ENCODE peak calls at places on chromosomes 12 and 14, in eight cellular contexts. M is colonic mucosa, Q is HCT116, A is suprapubic skin, B is fibroblast of the aortic adventitia, P is fibroblast of lung, R is GM10248, S is IMR-90. G is an unnamed sample.

GRCh38 chr12:42585846-42586226 is 3.7 kb downstream of the PRICKLE1 start:
- DNase-seq in M (no peak), Q (no peak), A (no peak), B (no peak), P (no peak), R (no peak), S (no peak), G (no peak)

GRCh38 chr12:116969615-116970575 is 59.1 kb downstream of the FBXW8 start:
- DNase-seq in M (peak), Q (no peak), A (no peak), B (no peak), P (peak), R (no peak), S (no peak), G (no peak)

GRCh38 chr14:101719045-101719645 is 42.4 kb upstream of the PPP2R5C start:
- DNase-seq in M (peak), Q (no peak), A (peak), B (no peak), P (no peak), R (no peak), S (no peak), G (no peak)

GRCh38 chr12:100017056-100017455 is 32.3 kb upstream of the ANKS1B start:
- DNase-seq in M (no peak), Q (no peak), A (no peak), B (no peak), P (no peak), R (no peak), S (no peak), G (no peak)

GRCh38 chr12:50082644-50083043 is 2.5 kb upstream of the SMARCD1 start:
- DNase-seq in M (peak), Q (no peak), A (no peak), B (no peak), P (no peak), R (no peak), S (no peak), G (no peak)

GRCh38 chr12:106780010-106780625 is 5.6 kb downstream of the RIC8B start:
- DNase-seq in M (no peak), Q (no peak), A (no peak), B (peak), P (no peak), R (no peak), S (peak), G (no peak)

GRCh38 chr12:60501124-60501729 is 905.4 kb downstream of the SLC16A7 start:
- DNase-seq in M (no peak), Q (no peak), A (no peak), B (peak), P (peak), R (no peak), S (no peak), G (no peak)

GRCh38 chr12:51947597-51947996 is 3.9 kb upstream of the ACVR1B start:
- DNase-seq in M (no peak), Q (no peak), A (no peak), B (no peak), P (no peak), R (no peak), S (no peak), G (no peak)

GRCh38 chr12:86179855-86180254 is 76.3 kb downstream of the MGAT4C start:
- DNase-seq in M (no peak), Q (no peak), A (peak), B (no peak), P (no peak), R (no peak), S (no peak), G (no peak)

GRCh38 chr12:82034769-82035168 is 275.6 kb upstream of the PPFIA2 start:
- DNase-seq in M (no peak), Q (no peak), A (no peak), B (no peak), P (no peak), R (no peak), S (no peak), G (no peak)

GRCh38 chr14:104680056-104680805 is 9.2 kb upstream of the INF2 start:
- DNase-seq in M (peak), Q (no peak), A (no peak), B (peak), P (peak), R (no peak), S (peak), G (no peak)

GRCh38 chr14:104680806-104681688 is 8.4 kb upstream of the INF2 start:
- DNase-seq in M (peak), Q (no peak), A (no peak), B (peak), P (peak), R (peak), S (peak), G (no peak)

GRCh38 chr14:104682107-104682593 is 7.3 kb upstream of the INF2 start:
- DNase-seq in M (no peak), Q (no peak), A (no peak), B (no peak), P (no peak), R (no peak), S (no peak), G (no peak)

GRCh38 chr14:104683653-104684448 is 5.6 kb upstream of the INF2 start:
- DNase-seq in M (no peak), Q (no peak), A (no peak), B (no peak), P (no peak), R (no peak), S (no peak), G (no peak)

GRCh38 chr14:104681689-104682074 is 7.7 kb upstream of the INF2 start:
- DNase-seq in M (peak), Q (no peak), A (no peak), B (peak), P (peak), R (no peak), S (peak), G (peak)
- TF ChIP-seq CTCF in M (no peak), Q (no peak), A (no peak), B (no peak), P (no peak), R (no peak), S (no peak), G (no peak)

GRCh38 chr14:93736378-93737014 is 51.8 kb downstream of the PRIMA1 start:
- DNase-seq in M (no peak), Q (no peak), A (no peak), B (no peak), P (no peak), R (no peak), S (no peak), G (peak)
- TF ChIP-seq CTCF in M (no peak), Q (no peak), A (no peak), B (no peak), P (no peak), R (peak), S (no peak), G (peak)

GRCh38 chr14:70036665-70037064 is 152.1 kb downstream of the SLC8A3 start:
- DNase-seq in M (no peak), Q (no peak), A (no peak), B (no peak), P (no peak), R (no peak), S (no peak), G (peak)
- TF ChIP-seq CTCF in M (no peak), Q (no peak), A (no peak), B (no peak), P (no peak), R (no peak), S (peak), G (no peak)

DNA sequence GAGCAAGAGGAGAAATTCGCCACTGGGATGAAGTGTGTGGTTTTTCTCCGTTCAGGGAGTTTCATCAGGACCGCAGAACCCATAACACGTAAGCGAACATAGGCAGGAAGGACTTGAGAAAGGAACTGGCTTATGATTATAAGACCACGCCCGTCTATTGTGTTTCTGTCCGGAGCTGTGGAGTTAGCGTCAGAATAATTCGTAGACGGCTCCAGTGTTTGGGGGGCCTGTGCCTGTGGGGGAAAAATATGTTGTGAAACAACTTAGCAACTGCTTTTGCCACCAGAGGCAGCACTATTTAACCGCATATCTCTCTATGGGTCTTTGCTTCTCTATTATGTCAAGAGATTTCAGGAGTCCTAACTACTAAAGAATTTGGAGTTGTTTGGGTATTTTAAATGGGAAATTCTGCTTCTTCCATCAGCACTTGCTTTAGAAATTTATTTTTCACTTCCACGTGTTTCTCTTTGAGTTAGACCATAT is 506 bp upstream of the CLEC14A start:
- DNase-seq in M (no peak), Q (no peak), A (no peak), B (peak), P (peak), R (peak), S (peak), G (peak)
- TF ChIP-seq CTCF in M (no peak), Q (no peak), A (peak), B (peak), P (peak), R (no peak), S (no peak), G (no peak)

DNA sequence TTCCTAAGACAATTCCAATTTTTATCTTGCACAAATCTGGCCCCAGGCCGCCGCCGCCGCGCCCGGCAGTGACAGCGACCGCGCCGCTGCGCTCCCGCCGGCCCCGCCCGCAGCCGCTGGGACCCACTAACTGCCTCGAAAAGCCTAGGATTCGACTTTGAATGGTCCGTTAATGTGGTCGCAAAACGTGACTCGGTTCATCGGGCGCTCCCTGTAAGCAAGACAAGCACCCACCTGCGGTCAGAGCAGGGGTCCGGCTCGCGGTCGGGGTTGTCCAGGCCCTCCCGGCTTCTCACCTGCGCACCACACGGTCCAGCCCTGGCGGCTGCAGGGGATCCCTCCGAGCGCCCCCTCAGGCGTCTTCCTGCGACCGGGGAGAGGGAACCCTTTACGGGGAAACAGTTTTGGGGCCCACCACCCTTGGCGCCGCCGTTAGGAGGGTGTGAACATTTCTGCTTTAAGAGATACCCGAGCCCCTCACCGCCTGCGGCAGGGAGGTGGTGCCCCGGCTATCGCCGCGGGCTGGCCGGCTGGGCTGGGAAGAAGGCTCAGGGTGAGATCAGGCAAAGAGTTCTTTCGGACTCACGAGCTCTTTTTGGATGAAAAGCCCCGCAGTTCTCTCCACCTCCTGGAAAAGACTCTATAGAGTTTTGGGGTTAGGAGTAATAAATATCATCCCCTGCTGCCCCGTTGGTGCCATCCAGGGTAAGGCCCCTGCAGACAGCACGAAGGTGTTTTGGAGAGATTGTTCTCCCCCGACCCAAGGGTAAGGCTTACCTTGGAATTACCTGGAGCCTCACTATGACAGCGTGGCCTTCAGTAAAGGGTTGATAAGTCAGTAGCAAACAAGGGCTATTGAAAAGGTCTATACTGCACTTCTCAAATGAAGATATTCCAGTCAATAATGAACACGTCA is 13.6 kb upstream of the FOXJ2 start:
- DNase-seq in M (no peak), Q (peak), A (no peak), B (no peak), P (no peak), R (no peak), S (no peak), G (peak)
- TF ChIP-seq CTCF in M (no peak), Q (no peak), A (no peak), B (no peak), P (no peak), R (no peak), S (no peak), G (no peak)

GRCh38 chr12:131915774-131916173 is 13.3 kb upstream of the PUS1 start:
- DNase-seq in M (no peak), Q (no peak), A (no peak), B (no peak), P (no peak), R (no peak), S (no peak), G (no peak)
- TF ChIP-seq CTCF in M (no peak), Q (no peak), A (no peak), B (no peak), P (no peak), R (no peak), S (no peak), G (no peak)

GRCh38 chr14:20343092-20343854 is at the start of gene PARP2:
- DNase-seq in M (peak), Q (peak), A (peak), B (peak), P (peak), R (peak), S (peak), G (peak)
- TF ChIP-seq CTCF in M (no peak), Q (no peak), A (no peak), B (no peak), P (no peak), R (no peak), S (no peak), G (no peak)

GRCh38 chr14:94665544-94665943 is 53.4 kb downstream of the SERPINA3 start:
- DNase-seq in M (no peak), Q (no peak), A (no peak), B (no peak), P (no peak), R (no peak), S (no peak), G (no peak)
- TF ChIP-seq CTCF in M (no peak), Q (no peak), A (no peak), B (no peak), P (no peak), R (no peak), S (no peak), G (no peak)

G was measured in endothelial cell.